ENCODE peak calls at places on chromosomes 1 and 21, in six cellular contexts. One of them, this sample, is unnamed.
A peak's percentile ranks its signal among the peaks of the same experiment; 100 is the strongest.

GRCh38 chr1:204507317-204508105 is 8.7 kb upstream of the MDM4 start:
- ATAC-seq in sciatic nerve: peak; percentile 31
- ATAC-seq in CD8-positive, alpha-beta T cell: peak; percentile 34
- ATAC-seq in naive thymus-derived CD8-positive, alpha-beta T cell: peak; percentile 29
- ATAC-seq in right cardiac atrium: peak; percentile 15
- ATAC-seq in activated CD8-positive, alpha-beta T cell treated with anti-CD3 and anti-CD28 coated beads, Interleukin-2, amount 10 ng/mL, durations not matched to agents 7 days and 5 days: peak; percentile 27
- ATAC-seq in this sample: peak; percentile 26

GRCh38 chr1:180168786-180169640 is 14.3 kb downstream of the QSOX1 start:
- ATAC-seq in sciatic nerve: peak; percentile 40
- ATAC-seq in naive thymus-derived CD8-positive, alpha-beta T cell: peak; percentile 85
- ATAC-seq in activated CD8-positive, alpha-beta T cell treated with anti-CD3 and anti-CD28 coated beads, Interleukin-2, amount 10 ng/mL, durations not matched to agents 7 days and 5 days: peak; percentile 87
- ATAC-seq in CD8-positive, alpha-beta T cell: peak; percentile 59
- ATAC-seq in right cardiac atrium: peak; percentile 15
- ATAC-seq in this sample: no peak

GRCh38 chr1:115056395-115056798 is 26.8 kb downstream of the TSHB start:
- ATAC-seq in naive thymus-derived CD8-positive, alpha-beta T cell: no peak
- ATAC-seq in right cardiac atrium: no peak
- ATAC-seq in sciatic nerve: no peak
- ATAC-seq in activated CD8-positive, alpha-beta T cell treated with anti-CD3 and anti-CD28 coated beads, Interleukin-2, amount 10 ng/mL, durations not matched to agents 7 days and 5 days: no peak
- ATAC-seq in CD8-positive, alpha-beta T cell: no peak
- ATAC-seq in this sample: peak; percentile 66

GRCh38 chr1:94727846-94728715 is 92.1 kb upstream of the SLC44A3 start:
- ATAC-seq in right cardiac atrium: no peak
- ATAC-seq in activated CD8-positive, alpha-beta T cell treated with anti-CD3 and anti-CD28 coated beads, Interleukin-2, amount 10 ng/mL, durations not matched to agents 7 days and 5 days: no peak
- ATAC-seq in naive thymus-derived CD8-positive, alpha-beta T cell: no peak
- ATAC-seq in CD8-positive, alpha-beta T cell: no peak
- ATAC-seq in sciatic nerve: peak; percentile 46
- ATAC-seq in this sample: no peak

GRCh38 chr1:217419152-217419551 is 211.7 kb downstream of the GPATCH2 start:
- ATAC-seq in CD8-positive, alpha-beta T cell: no peak
- ATAC-seq in right cardiac atrium: no peak
- ATAC-seq in naive thymus-derived CD8-positive, alpha-beta T cell: no peak
- ATAC-seq in sciatic nerve: no peak
- ATAC-seq in activated CD8-positive, alpha-beta T cell treated with anti-CD3 and anti-CD28 coated beads, Interleukin-2, amount 10 ng/mL, durations not matched to agents 7 days and 5 days: no peak
- ATAC-seq in this sample: no peak

GRCh38 chr1:64516803-64517568 is 47.1 kb downstream of the CACHD1 start:
- ATAC-seq in right cardiac atrium: no peak
- ATAC-seq in sciatic nerve: no peak
- ATAC-seq in naive thymus-derived CD8-positive, alpha-beta T cell: no peak
- ATAC-seq in activated CD8-positive, alpha-beta T cell treated with anti-CD3 and anti-CD28 coated beads, Interleukin-2, amount 10 ng/mL, durations not matched to agents 7 days and 5 days: no peak
- ATAC-seq in CD8-positive, alpha-beta T cell: no peak
- ATAC-seq in this sample: peak; percentile 41

GRCh38 chr1:214700381-214700780 is 97.4 kb downstream of the CENPF start:
- ATAC-seq in sciatic nerve: peak; percentile 39
- ATAC-seq in right cardiac atrium: no peak
- ATAC-seq in CD8-positive, alpha-beta T cell: no peak
- ATAC-seq in activated CD8-positive, alpha-beta T cell treated with anti-CD3 and anti-CD28 coated beads, Interleukin-2, amount 10 ng/mL, durations not matched to agents 7 days and 5 days: no peak
- ATAC-seq in naive thymus-derived CD8-positive, alpha-beta T cell: no peak
- ATAC-seq in this sample: no peak

GRCh38 chr1:1183833-1184775 is 10.4 kb downstream of the TTLL10 start:
- ATAC-seq in right cardiac atrium: peak; percentile 5
- ATAC-seq in activated CD8-positive, alpha-beta T cell treated with anti-CD3 and anti-CD28 coated beads, Interleukin-2, amount 10 ng/mL, durations not matched to agents 7 days and 5 days: no peak
- ATAC-seq in naive thymus-derived CD8-positive, alpha-beta T cell: no peak
- ATAC-seq in sciatic nerve: no peak
- ATAC-seq in CD8-positive, alpha-beta T cell: no peak
- ATAC-seq in this sample: no peak

GRCh38 chr1:200296091-200296661 is 113.7 kb downstream of the ZNF281 start:
- ATAC-seq in naive thymus-derived CD8-positive, alpha-beta T cell: no peak
- ATAC-seq in sciatic nerve: no peak
- ATAC-seq in right cardiac atrium: no peak
- ATAC-seq in CD8-positive, alpha-beta T cell: no peak
- ATAC-seq in activated CD8-positive, alpha-beta T cell treated with anti-CD3 and anti-CD28 coated beads, Interleukin-2, amount 10 ng/mL, durations not matched to agents 7 days and 5 days: no peak
- ATAC-seq in this sample: no peak

GRCh38 chr1:87334351-87335174 is 5.9 kb downstream of the LMO4 start:
- ATAC-seq in activated CD8-positive, alpha-beta T cell treated with anti-CD3 and anti-CD28 coated beads, Interleukin-2, amount 10 ng/mL, durations not matched to agents 7 days and 5 days: no peak
- ATAC-seq in CD8-positive, alpha-beta T cell: no peak
- ATAC-seq in naive thymus-derived CD8-positive, alpha-beta T cell: peak; percentile 1
- ATAC-seq in right cardiac atrium: peak; percentile 6
- ATAC-seq in sciatic nerve: no peak
- ATAC-seq in this sample: peak; percentile 2

GRCh38 chr1:32886012-32886827 is at the start of gene HPCA:
- ATAC-seq in sciatic nerve: peak; percentile 52
- ATAC-seq in right cardiac atrium: peak; percentile 63
- ATAC-seq in activated CD8-positive, alpha-beta T cell treated with anti-CD3 and anti-CD28 coated beads, Interleukin-2, amount 10 ng/mL, durations not matched to agents 7 days and 5 days: peak; percentile 82
- ATAC-seq in naive thymus-derived CD8-positive, alpha-beta T cell: peak; percentile 60
- ATAC-seq in CD8-positive, alpha-beta T cell: peak; percentile 88
- ATAC-seq in this sample: peak; percentile 83

GRCh38 chr1:160950657-160951056 is 4.0 kb downstream of the ITLN2 start:
- ATAC-seq in CD8-positive, alpha-beta T cell: no peak
- ATAC-seq in activated CD8-positive, alpha-beta T cell treated with anti-CD3 and anti-CD28 coated beads, Interleukin-2, amount 10 ng/mL, durations not matched to agents 7 days and 5 days: no peak
- ATAC-seq in naive thymus-derived CD8-positive, alpha-beta T cell: no peak
- ATAC-seq in right cardiac atrium: peak; percentile 8
- ATAC-seq in sciatic nerve: no peak
- ATAC-seq in this sample: no peak

GRCh38 chr21:42614811-42615342 is 38.5 kb upstream of the PDE9A start:
- ATAC-seq in activated CD8-positive, alpha-beta T cell treated with anti-CD3 and anti-CD28 coated beads, Interleukin-2, amount 10 ng/mL, durations not matched to agents 7 days and 5 days: peak; percentile 77
- ATAC-seq in right cardiac atrium: no peak
- ATAC-seq in CD8-positive, alpha-beta T cell: peak; percentile 69
- ATAC-seq in sciatic nerve: peak; percentile 25
- ATAC-seq in naive thymus-derived CD8-positive, alpha-beta T cell: peak; percentile 76
- ATAC-seq in this sample: no peak

GRCh38 chr1:184854456-184855180 is 100.0 kb upstream of the EDEM3 start:
- ATAC-seq in CD8-positive, alpha-beta T cell: no peak
- ATAC-seq in naive thymus-derived CD8-positive, alpha-beta T cell: no peak
- ATAC-seq in activated CD8-positive, alpha-beta T cell treated with anti-CD3 and anti-CD28 coated beads, Interleukin-2, amount 10 ng/mL, durations not matched to agents 7 days and 5 days: no peak
- ATAC-seq in sciatic nerve: peak; percentile 67
- ATAC-seq in right cardiac atrium: peak; percentile 78
- ATAC-seq in this sample: no peak

GRCh38 chr1:230280906-230281413 is 145.2 kb downstream of the PGBD5 start:
- ATAC-seq in right cardiac atrium: peak; percentile 17
- ATAC-seq in activated CD8-positive, alpha-beta T cell treated with anti-CD3 and anti-CD28 coated beads, Interleukin-2, amount 10 ng/mL, durations not matched to agents 7 days and 5 days: no peak
- ATAC-seq in naive thymus-derived CD8-positive, alpha-beta T cell: no peak
- ATAC-seq in CD8-positive, alpha-beta T cell: no peak
- ATAC-seq in sciatic nerve: peak; percentile 37
- ATAC-seq in this sample: no peak

GRCh38 chr1:14599173-14599754 is 779 bp downstream of the KAZN start:
- ATAC-seq in CD8-positive, alpha-beta T cell: no peak
- ATAC-seq in right cardiac atrium: peak; percentile 18
- ATAC-seq in activated CD8-positive, alpha-beta T cell treated with anti-CD3 and anti-CD28 coated beads, Interleukin-2, amount 10 ng/mL, durations not matched to agents 7 days and 5 days: peak; percentile 36
- ATAC-seq in sciatic nerve: peak; percentile 40
- ATAC-seq in naive thymus-derived CD8-positive, alpha-beta T cell: no peak
- ATAC-seq in this sample: peak; percentile 15

GRCh38 chr1:220797553-220797952 is 10.8 kb downstream of the MTARC1 start:
- ATAC-seq in activated CD8-positive, alpha-beta T cell treated with anti-CD3 and anti-CD28 coated beads, Interleukin-2, amount 10 ng/mL, durations not matched to agents 7 days and 5 days: no peak
- ATAC-seq in naive thymus-derived CD8-positive, alpha-beta T cell: no peak
- ATAC-seq in CD8-positive, alpha-beta T cell: no peak
- ATAC-seq in right cardiac atrium: peak; percentile 68
- ATAC-seq in sciatic nerve: no peak
- ATAC-seq in this sample: no peak

GRCh38 chr1:28021064-28021463 is 61.3 kb downstream of the XKR8 start:
- ATAC-seq in sciatic nerve: no peak
- ATAC-seq in right cardiac atrium: no peak
- ATAC-seq in CD8-positive, alpha-beta T cell: no peak
- ATAC-seq in naive thymus-derived CD8-positive, alpha-beta T cell: no peak
- ATAC-seq in activated CD8-positive, alpha-beta T cell treated with anti-CD3 and anti-CD28 coated beads, Interleukin-2, amount 10 ng/mL, durations not matched to agents 7 days and 5 days: no peak
- ATAC-seq in this sample: no peak

This sample was measured in gastroesophageal sphincter.